ENCODE peak calls at places on chromosomes 16 and 17, in five cellular contexts. V is NCI-H1694; G is AG09309; K is dorsolateral prefrontal cortex; E is activated CD8-positive, alpha-beta T cell treated with anti-CD3 and anti-CD28 coated beads, Interleukin-2, amount 10 ng/mL, durations not matched to agents 7 days and 5 days. B is an unnamed sample.

GRCh38 chr17:75998327-75998795 is 2.3 kb upstream of the CDK3 start:
- DNase-seq in V (no peak), G (no peak), K (no peak), E (no peak), B (no peak)

GRCh38 chr16:58563235-58563634 is 47.9 kb downstream of the SETD6 start:
- DNase-seq in V (no peak), G (peak), K (no peak), E (no peak), B (peak)

GRCh38 chr17:67980456-67980855 is 15.8 kb downstream of the C17orf58 start:
- DNase-seq in V (no peak), G (no peak), K (no peak), E (no peak), B (no peak)

GRCh38 chr16:70746040-70746707 is 54.8 kb downstream of the VAC14 start:
- DNase-seq in V (no peak), G (peak), K (no peak), E (no peak), B (peak)

GRCh38 chr17:77716289-77716929 is 242.1 kb upstream of the TNRC6C start:
- DNase-seq in V (no peak), G (no peak), K (no peak), E (no peak), B (no peak)

GRCh38 chr17:47862621-47863440 is 11.9 kb upstream of the SP6 start:
- DNase-seq in V (no peak), G (no peak), K (no peak), E (no peak), B (peak)

GRCh38 chr16:85654251-85655115 is 34.3 kb downstream of the GINS2 start:
- DNase-seq in V (no peak), G (no peak), K (no peak), E (no peak), B (no peak)

GRCh38 chr16:81885976-81886586 is 107.0 kb downstream of the PLCG2 start:
- DNase-seq in V (peak), G (no peak), K (no peak), E (peak), B (no peak)

GRCh38 chr16:84459941-84460405 is 44.5 kb downstream of the MEAK7 start:
- DNase-seq in V (peak), G (no peak), K (peak), E (no peak), B (no peak)